ENCODE peak calls at places on chromosome 9, in nine cellular contexts. One of them, this sample, is unnamed.

GRCh38 chr9:8241201-8241600 is 441.6 kb upstream of the DMAC1 start:
- DNase-seq in BE2C: no peak
- DNase-seq in body of pancreas: no peak
- DNase-seq in B cell: no peak
- DNase-seq in nephron progenitor cell: no peak
- DNase-seq in cardiac fibroblast: no peak
- DNase-seq in endothelial cell of umbilical vein: no peak
- DNase-seq in sigmoid colon: no peak
- DNase-seq in ascending aorta: no peak
- DNase-seq in this sample: no peak

GRCh38 chr9:38622083-38622674 is 1.8 kb upstream of the ANKRD18A start:
- DNase-seq in ascending aorta: no peak
- DNase-seq in nephron progenitor cell: peak; percentile 41
- DNase-seq in BE2C: peak; percentile 27
- DNase-seq in B cell: no peak
- DNase-seq in sigmoid colon: no peak
- DNase-seq in endothelial cell of umbilical vein: no peak
- DNase-seq in body of pancreas: peak; percentile 56
- DNase-seq in cardiac fibroblast: no peak
- DNase-seq in this sample: peak; percentile 62

GRCh38 chr9:129021091-129021490 is 7.0 kb downstream of the SH3GLB2 start:
- DNase-seq in ascending aorta: no peak
- DNase-seq in BE2C: no peak
- DNase-seq in cardiac fibroblast: no peak
- DNase-seq in nephron progenitor cell: no peak
- DNase-seq in endothelial cell of umbilical vein: no peak
- DNase-seq in body of pancreas: no peak
- DNase-seq in sigmoid colon: no peak
- DNase-seq in B cell: peak; percentile 59
- DNase-seq in this sample: no peak

GRCh38 chr9:91724609-91725505 is 225.2 kb downstream of the ROR2 start:
- DNase-seq in cardiac fibroblast: no peak
- DNase-seq in BE2C: no peak
- DNase-seq in body of pancreas: no peak
- DNase-seq in B cell: no peak
- DNase-seq in sigmoid colon: no peak
- DNase-seq in ascending aorta: peak; percentile 58
- DNase-seq in endothelial cell of umbilical vein: no peak
- DNase-seq in nephron progenitor cell: no peak
- DNase-seq in this sample: no peak

GRCh38 chr9:86945868-86946711 is 1.2 kb downstream of the GAS1 start:
- DNase-seq in B cell: peak; percentile 60
- DNase-seq in body of pancreas: peak; percentile 85
- DNase-seq in cardiac fibroblast: peak; percentile 82
- DNase-seq in BE2C: peak; percentile 83
- DNase-seq in sigmoid colon: peak; percentile 82
- DNase-seq in endothelial cell of umbilical vein: peak; percentile 55
- DNase-seq in nephron progenitor cell: peak; percentile 60
- DNase-seq in ascending aorta: peak; percentile 80
- DNase-seq in this sample: peak; percentile 81

GRCh38 chr9:96874947-96875459 is 20.7 kb upstream of the ZNF782 start:
- DNase-seq in ascending aorta: no peak
- DNase-seq in endothelial cell of umbilical vein: peak; percentile 73
- DNase-seq in sigmoid colon: no peak
- DNase-seq in B cell: peak; percentile 28
- DNase-seq in cardiac fibroblast: peak; percentile 19
- DNase-seq in nephron progenitor cell: no peak
- DNase-seq in body of pancreas: peak; percentile 92
- DNase-seq in BE2C: no peak
- DNase-seq in this sample: no peak

GRCh38 chr9:128296340-128297220 is 20.5 kb downstream of the SWI5 start:
- DNase-seq in body of pancreas: no peak
- DNase-seq in nephron progenitor cell: no peak
- DNase-seq in cardiac fibroblast: peak; percentile 18
- DNase-seq in sigmoid colon: no peak
- DNase-seq in ascending aorta: no peak
- DNase-seq in B cell: no peak
- DNase-seq in endothelial cell of umbilical vein: no peak
- DNase-seq in BE2C: no peak
- DNase-seq in this sample: no peak

GRCh38 chr9:133521122-133522072 is 3.4 kb downstream of the MYMK start:
- DNase-seq in cardiac fibroblast: no peak
- DNase-seq in ascending aorta: no peak
- DNase-seq in sigmoid colon: no peak
- DNase-seq in body of pancreas: peak; percentile 59
- DNase-seq in nephron progenitor cell: no peak
- DNase-seq in endothelial cell of umbilical vein: no peak
- DNase-seq in B cell: no peak
- DNase-seq in BE2C: no peak
- DNase-seq in this sample: no peak

GRCh38 chr9:13386935-13387667 is 107.6 kb upstream of the MPDZ start:
- DNase-seq in B cell: no peak
- DNase-seq in nephron progenitor cell: no peak
- DNase-seq in cardiac fibroblast: peak; percentile 93
- DNase-seq in BE2C: no peak
- DNase-seq in endothelial cell of umbilical vein: no peak
- DNase-seq in ascending aorta: no peak
- DNase-seq in body of pancreas: no peak
- DNase-seq in sigmoid colon: no peak
- DNase-seq in this sample: no peak

GRCh38 chr9:87830446-87830845 is 52.2 kb upstream of the SPATA31E1 start:
- DNase-seq in nephron progenitor cell: no peak
- DNase-seq in cardiac fibroblast: no peak
- DNase-seq in body of pancreas: no peak
- DNase-seq in ascending aorta: no peak
- DNase-seq in sigmoid colon: no peak
- DNase-seq in B cell: no peak
- DNase-seq in endothelial cell of umbilical vein: no peak
- DNase-seq in BE2C: no peak
- DNase-seq in this sample: no peak

GRCh38 chr9:34744295-34745221 is 34.6 kb upstream of the CCL21 start:
- DNase-seq in ascending aorta: no peak
- DNase-seq in cardiac fibroblast: peak; percentile 77
- DNase-seq in nephron progenitor cell: no peak
- DNase-seq in sigmoid colon: peak; percentile 79
- DNase-seq in body of pancreas: peak; percentile 20
- DNase-seq in B cell: no peak
- DNase-seq in BE2C: no peak
- DNase-seq in endothelial cell of umbilical vein: no peak
- DNase-seq in this sample: no peak

GRCh38 chr9:19492775-19493173 is 84.0 kb downstream of the ACER2 start:
- DNase-seq in endothelial cell of umbilical vein: no peak
- DNase-seq in body of pancreas: no peak
- DNase-seq in nephron progenitor cell: no peak
- DNase-seq in sigmoid colon: no peak
- DNase-seq in ascending aorta: no peak
- DNase-seq in cardiac fibroblast: no peak
- DNase-seq in B cell: no peak
- DNase-seq in BE2C: no peak
- DNase-seq in this sample: no peak

GRCh38 chr9:19490269-19490668 is 81.5 kb downstream of the ACER2 start:
- DNase-seq in ascending aorta: no peak
- DNase-seq in body of pancreas: no peak
- DNase-seq in sigmoid colon: no peak
- DNase-seq in nephron progenitor cell: no peak
- DNase-seq in endothelial cell of umbilical vein: no peak
- DNase-seq in cardiac fibroblast: no peak
- DNase-seq in BE2C: no peak
- DNase-seq in B cell: no peak
- DNase-seq in this sample: no peak

GRCh38 chr9:19493845-19494244 is 85.0 kb downstream of the ACER2 start:
- DNase-seq in nephron progenitor cell: no peak
- DNase-seq in cardiac fibroblast: no peak
- DNase-seq in B cell: no peak
- DNase-seq in endothelial cell of umbilical vein: no peak
- DNase-seq in sigmoid colon: no peak
- DNase-seq in BE2C: no peak
- DNase-seq in ascending aorta: no peak
- DNase-seq in body of pancreas: no peak
- DNase-seq in this sample: no peak

GRCh38 chr9:19495186-19496028 is 86.6 kb downstream of the ACER2 start:
- DNase-seq in cardiac fibroblast: no peak
- DNase-seq in endothelial cell of umbilical vein: no peak
- DNase-seq in sigmoid colon: no peak
- DNase-seq in B cell: no peak
- DNase-seq in ascending aorta: no peak
- DNase-seq in body of pancreas: no peak
- DNase-seq in nephron progenitor cell: no peak
- DNase-seq in BE2C: no peak
- DNase-seq in this sample: no peak

DNA sequence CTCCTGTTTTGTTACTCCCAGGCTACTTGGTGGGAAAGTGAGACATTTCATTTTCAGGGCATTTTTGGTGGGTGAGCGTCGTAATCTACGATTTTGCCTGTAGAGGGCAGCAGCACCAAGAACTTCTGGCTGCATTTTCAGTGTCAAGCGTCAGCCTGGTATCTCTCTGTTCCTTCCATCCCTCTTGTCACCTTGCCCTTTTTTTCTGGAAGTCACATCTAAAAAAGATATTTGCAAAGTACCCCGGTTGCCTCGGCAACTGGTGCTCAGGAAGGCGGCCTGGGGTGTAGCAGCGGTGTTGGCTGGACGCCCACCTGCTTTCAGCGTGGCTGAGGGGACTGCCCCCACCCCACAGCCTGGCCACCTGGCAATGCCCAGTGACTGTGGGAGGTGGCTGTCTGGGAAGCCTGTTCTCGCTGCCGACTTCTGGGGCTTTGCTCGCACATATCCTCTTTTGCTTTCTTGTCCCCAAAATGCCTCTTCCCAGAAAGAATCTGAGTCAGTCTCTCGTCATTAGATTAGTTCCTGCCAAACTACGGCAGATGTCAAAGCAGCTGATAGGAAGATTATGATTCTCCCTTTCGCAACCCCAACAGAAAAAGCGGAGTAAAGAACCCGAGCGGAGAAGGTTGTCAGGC is 84.5 kb downstream of the ACER2 start:
- DNase-seq in ascending aorta: peak; percentile 68
- DNase-seq in B cell: peak; percentile 46
- DNase-seq in cardiac fibroblast: peak; percentile 93
- DNase-seq in sigmoid colon: no peak
- DNase-seq in BE2C: peak; percentile 43
- DNase-seq in body of pancreas: peak; percentile 36
- DNase-seq in endothelial cell of umbilical vein: peak; percentile 59
- DNase-seq in nephron progenitor cell: peak; percentile 62
- DNase-seq in this sample: peak; percentile 66
- TF ChIP-seq CTCF in ascending aorta: peak; percentile 65
- TF ChIP-seq CTCF in B cell: peak; percentile 79
- TF ChIP-seq CTCF in cardiac fibroblast: peak; percentile 77
- TF ChIP-seq CTCF in sigmoid colon: peak; percentile 69
- TF ChIP-seq CTCF in BE2C: peak; percentile 84
- TF ChIP-seq CTCF in body of pancreas: peak; percentile 72
- TF ChIP-seq CTCF in endothelial cell of umbilical vein: peak; percentile 76
- TF ChIP-seq CTCF in nephron progenitor cell: peak; percentile 70
- TF ChIP-seq CTCF in this sample: peak; percentile 81

GRCh38 chr9:6910032-6910431 is 152.3 kb downstream of the KDM4C start:
- DNase-seq in nephron progenitor cell: no peak
- DNase-seq in B cell: no peak
- DNase-seq in cardiac fibroblast: peak; percentile 52
- DNase-seq in ascending aorta: no peak
- DNase-seq in BE2C: no peak
- DNase-seq in sigmoid colon: no peak
- DNase-seq in endothelial cell of umbilical vein: peak; percentile 17
- DNase-seq in body of pancreas: no peak
- DNase-seq in this sample: no peak
- TF ChIP-seq CTCF in nephron progenitor cell: peak; percentile 46
- TF ChIP-seq CTCF in B cell: peak; percentile 53
- TF ChIP-seq CTCF in cardiac fibroblast: peak; percentile 59
- TF ChIP-seq CTCF in ascending aorta: no peak
- TF ChIP-seq CTCF in BE2C: peak; percentile 70
- TF ChIP-seq CTCF in sigmoid colon: no peak
- TF ChIP-seq CTCF in endothelial cell of umbilical vein: no peak
- TF ChIP-seq CTCF in body of pancreas: peak; percentile 19
- TF ChIP-seq CTCF in this sample: peak; percentile 46

GRCh38 chr9:132042324-132042723 is 37.3 kb downstream of the MED27 start:
- DNase-seq in ascending aorta: no peak
- DNase-seq in nephron progenitor cell: no peak
- DNase-seq in B cell: no peak
- DNase-seq in sigmoid colon: no peak
- DNase-seq in body of pancreas: no peak
- DNase-seq in cardiac fibroblast: peak; percentile 87
- DNase-seq in BE2C: no peak
- DNase-seq in endothelial cell of umbilical vein: peak; percentile 82
- DNase-seq in this sample: no peak

GRCh38 chr9:132043708-132044107 is 36.0 kb downstream of the MED27 start:
- DNase-seq in cardiac fibroblast: no peak
- DNase-seq in BE2C: no peak
- DNase-seq in sigmoid colon: no peak
- DNase-seq in B cell: no peak
- DNase-seq in ascending aorta: no peak
- DNase-seq in endothelial cell of umbilical vein: no peak
- DNase-seq in nephron progenitor cell: no peak
- DNase-seq in body of pancreas: no peak
- DNase-seq in this sample: no peak

GRCh38 chr9:132041825-132042224 is 37.8 kb downstream of the MED27 start:
- DNase-seq in ascending aorta: no peak
- DNase-seq in body of pancreas: no peak
- DNase-seq in BE2C: peak; percentile 35
- DNase-seq in nephron progenitor cell: no peak
- DNase-seq in cardiac fibroblast: no peak
- DNase-seq in sigmoid colon: no peak
- DNase-seq in B cell: no peak
- DNase-seq in endothelial cell of umbilical vein: no peak
- DNase-seq in this sample: no peak

GRCh38 chr9:132039284-132039683 is 40.4 kb downstream of the MED27 start:
- DNase-seq in sigmoid colon: no peak
- DNase-seq in nephron progenitor cell: no peak
- DNase-seq in B cell: no peak
- DNase-seq in endothelial cell of umbilical vein: no peak
- DNase-seq in BE2C: no peak
- DNase-seq in ascending aorta: no peak
- DNase-seq in cardiac fibroblast: no peak
- DNase-seq in body of pancreas: no peak
- DNase-seq in this sample: no peak

DNA sequence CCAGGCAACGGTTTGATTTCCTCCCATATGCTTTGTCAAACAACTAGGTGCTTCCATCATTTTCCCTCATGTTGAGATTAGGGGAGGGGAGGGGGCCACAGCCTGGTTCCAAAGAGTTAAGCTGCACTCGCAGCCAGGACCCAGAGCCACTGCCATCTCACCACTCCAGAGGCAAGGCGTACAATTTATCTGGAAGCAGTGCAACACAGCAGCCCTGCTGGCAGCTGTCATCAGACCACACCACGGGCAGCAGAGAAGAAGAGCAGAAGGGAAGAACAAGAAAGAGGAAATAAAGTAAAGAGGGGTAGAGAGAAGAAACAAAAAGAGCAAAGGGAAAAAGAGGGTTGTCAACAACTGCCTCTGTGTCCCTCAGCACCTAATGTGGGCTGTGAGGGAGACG is 38.9 kb downstream of the MED27 start:
- DNase-seq in nephron progenitor cell: no peak
- DNase-seq in body of pancreas: no peak
- DNase-seq in sigmoid colon: no peak
- DNase-seq in cardiac fibroblast: no peak
- DNase-seq in B cell: no peak
- DNase-seq in ascending aorta: no peak
- DNase-seq in endothelial cell of umbilical vein: no peak
- DNase-seq in BE2C: peak; percentile 34
- DNase-seq in this sample: no peak
- TF ChIP-seq CTCF in nephron progenitor cell: no peak
- TF ChIP-seq CTCF in body of pancreas: no peak
- TF ChIP-seq CTCF in sigmoid colon: no peak
- TF ChIP-seq CTCF in cardiac fibroblast: no peak
- TF ChIP-seq CTCF in B cell: no peak
- TF ChIP-seq CTCF in ascending aorta: no peak
- TF ChIP-seq CTCF in endothelial cell of umbilical vein: no peak
- TF ChIP-seq CTCF in BE2C: peak; percentile 14
- TF ChIP-seq CTCF in this sample: no peak

GRCh38 chr9:36597412-36598178 is 24.9 kb downstream of the MELK start:
- DNase-seq in cardiac fibroblast: peak; percentile 82
- DNase-seq in sigmoid colon: no peak
- DNase-seq in BE2C: no peak
- DNase-seq in body of pancreas: no peak
- DNase-seq in ascending aorta: no peak
- DNase-seq in B cell: peak; percentile 16
- DNase-seq in endothelial cell of umbilical vein: peak; percentile 55
- DNase-seq in nephron progenitor cell: no peak
- DNase-seq in this sample: no peak
- TF ChIP-seq CTCF in cardiac fibroblast: peak; percentile 89
- TF ChIP-seq CTCF in sigmoid colon: peak; percentile 33
- TF ChIP-seq CTCF in BE2C: peak; percentile 60
- TF ChIP-seq CTCF in body of pancreas: peak; percentile 21
- TF ChIP-seq CTCF in ascending aorta: no peak
- TF ChIP-seq CTCF in B cell: peak; percentile 32
- TF ChIP-seq CTCF in endothelial cell of umbilical vein: peak; percentile 60
- TF ChIP-seq CTCF in nephron progenitor cell: peak; percentile 48
- TF ChIP-seq CTCF in this sample: peak; percentile 52

This sample was measured in glutamatergic neuron.